ENCODE peak calls at places on chromosomes 2 and 18, in five cellular contexts. X is fibroblast of mammary gland, N is NCI-H774, Y is KG1, M is ELF-1. V is an unnamed sample.

GRCh38 chr2:173119944-173120343 is 44.3 kb downstream of the MAP3K20 start:
- DNase-seq in Y (no peak), X (no peak), N (no peak), M (no peak), V (no peak)

GRCh38 chr2:24898122-24899109 is 21.6 kb downstream of the ADCY3 start:
- DNase-seq in M (peak; percentile 69), X (no peak), Y (no peak), N (no peak), V (no peak)

GRCh38 chr2:174247474-174248186 is 702 bp downstream of the OLA1 start:
- DNase-seq in X (peak; percentile 8), M (peak; percentile 81), N (no peak), Y (no peak), V (no peak)

GRCh38 chr2:183490930-183491329 is 366.7 kb downstream of the NUP35 start:
- DNase-seq in X (peak; percentile 60), M (no peak), N (no peak), Y (no peak), V (no peak)

GRCh38 chr2:194087089-194087488 is 1569.9 kb upstream of the SLC39A10 start:
- DNase-seq in X (no peak), Y (no peak), N (no peak), M (no peak), V (no peak)

GRCh38 chr18:56173542-56174220 is 464.7 kb downstream of the TXNL1 start:
- DNase-seq in M (no peak), Y (no peak), X (no peak), N (no peak), V (no peak)

GRCh38 chr2:223101340-223102039 is 49.5 kb downstream of the KCNE4 start:
- DNase-seq in M (peak; percentile 88), Y (no peak), X (peak; percentile 60), N (peak; percentile 14), V (no peak)

GRCh38 chr2:230968921-230969672 is 26.8 kb upstream of the SPATA3 start:
- DNase-seq in N (no peak), M (no peak), X (no peak), Y (no peak), V (no peak)

GRCh38 chr2:82215212-82215611 is 1910.7 kb upstream of the LRRTM1 start:
- DNase-seq in M (no peak), N (no peak), X (no peak), Y (no peak), V (peak; percentile 53)

GRCh38 chr2:236754234-236754924 is 184.8 kb downstream of the ACKR3 start:
- DNase-seq in X (no peak), Y (no peak), N (no peak), M (no peak), V (no peak)

GRCh38 chr2:149858214-149858613 is 270.6 kb upstream of the MMADHC start:
- DNase-seq in X (peak; percentile 27), N (no peak), M (no peak), Y (no peak), V (no peak)

GRCh38 chr2:108612514-108613183 is 78.4 kb downstream of the LIMS1 start:
- DNase-seq in X (no peak), Y (no peak), M (no peak), N (no peak), V (no peak)

GRCh38 chr18:75003089-75003488 is 205.8 kb downstream of the PTGR3 start:
- DNase-seq in N (no peak), Y (no peak), M (no peak), X (peak; percentile 23), V (no peak)

GRCh38 chr18:60147326-60147725 is 225.2 kb downstream of the MC4R start:
- DNase-seq in M (no peak), X (no peak), Y (no peak), N (no peak), V (no peak)

V was measured in mesenteric fat pad.